ENCODE peak calls at places on chromosomes 2 and 18, in six cellular contexts. One of them, this sample, is unnamed.

GRCh38 chr2:128832946-128833560 is 514.4 kb upstream of the HS6ST1 start:
- DNase-seq in T-helper 2 cell: no peak
- DNase-seq in DMS79: peak; percentile 71
- DNase-seq in CD8-positive, alpha-beta T cell: no peak
- DNase-seq in GM04503: no peak
- DNase-seq in M059J: no peak
- DNase-seq in this sample: no peak

GRCh38 chr18:8908792-8909510 is 193.5 kb upstream of the NDUFV2 start:
- DNase-seq in T-helper 2 cell: no peak
- DNase-seq in DMS79: no peak
- DNase-seq in CD8-positive, alpha-beta T cell: no peak
- DNase-seq in GM04503: no peak
- DNase-seq in M059J: no peak
- DNase-seq in this sample: no peak

GRCh38 chr2:3605013-3605961 is 10.4 kb downstream of the COLEC11 start:
- DNase-seq in T-helper 2 cell: no peak
- DNase-seq in DMS79: no peak
- DNase-seq in CD8-positive, alpha-beta T cell: peak; percentile 46
- DNase-seq in GM04503: no peak
- DNase-seq in M059J: peak; percentile 55
- DNase-seq in this sample: no peak

GRCh38 chr18:74204543-74205152 is 56.3 kb downstream of the TIMM21 start:
- DNase-seq in T-helper 2 cell: no peak
- DNase-seq in DMS79: no peak
- DNase-seq in CD8-positive, alpha-beta T cell: no peak
- DNase-seq in GM04503: no peak
- DNase-seq in M059J: peak; percentile 55
- DNase-seq in this sample: no peak

GRCh38 chr2:239790721-239791120 is 234.4 kb downstream of the NDUFA10 start:
- DNase-seq in T-helper 2 cell: no peak
- DNase-seq in DMS79: no peak
- DNase-seq in CD8-positive, alpha-beta T cell: no peak
- DNase-seq in GM04503: no peak
- DNase-seq in M059J: no peak
- DNase-seq in this sample: peak; percentile 54

GRCh38 chr2:75497256-75497655 is 63.5 kb downstream of the EVA1A start:
- DNase-seq in T-helper 2 cell: no peak
- DNase-seq in DMS79: no peak
- DNase-seq in CD8-positive, alpha-beta T cell: no peak
- DNase-seq in GM04503: no peak
- DNase-seq in M059J: peak; percentile 45
- DNase-seq in this sample: no peak

GRCh38 chr2:207632575-207633492 is 7.6 kb upstream of the METTL21A start:
- DNase-seq in T-helper 2 cell: no peak
- DNase-seq in DMS79: no peak
- DNase-seq in CD8-positive, alpha-beta T cell: no peak
- DNase-seq in GM04503: no peak
- DNase-seq in M059J: peak; percentile 90
- DNase-seq in this sample: no peak

GRCh38 chr2:714005-714741 is 37.0 kb upstream of the TMEM18 start:
- DNase-seq in T-helper 2 cell: no peak
- DNase-seq in DMS79: peak; percentile 47
- DNase-seq in CD8-positive, alpha-beta T cell: no peak
- DNase-seq in GM04503: no peak
- DNase-seq in M059J: peak; percentile 52
- DNase-seq in this sample: no peak

GRCh38 chr2:207337234-207338219 is 171.8 kb upstream of the KLF7 start:
- DNase-seq in T-helper 2 cell: no peak
- DNase-seq in DMS79: no peak
- DNase-seq in CD8-positive, alpha-beta T cell: no peak
- DNase-seq in GM04503: no peak
- DNase-seq in M059J: peak; percentile 75
- DNase-seq in this sample: no peak

GRCh38 chr2:154827286-154827685 is 128.8 kb downstream of the KCNJ3 start:
- DNase-seq in T-helper 2 cell: no peak
- DNase-seq in DMS79: no peak
- DNase-seq in CD8-positive, alpha-beta T cell: no peak
- DNase-seq in GM04503: no peak
- DNase-seq in M059J: no peak
- DNase-seq in this sample: no peak

GRCh38 chr2:72527424-72527823 is 298.4 kb downstream of the EXOC6B start:
- DNase-seq in T-helper 2 cell: no peak
- DNase-seq in DMS79: no peak
- DNase-seq in CD8-positive, alpha-beta T cell: no peak
- DNase-seq in GM04503: no peak
- DNase-seq in M059J: no peak
- DNase-seq in this sample: no peak

GRCh38 chr18:58202406-58202730 is 158.3 kb downstream of the NEDD4L start:
- DNase-seq in T-helper 2 cell: no peak
- DNase-seq in DMS79: no peak
- DNase-seq in CD8-positive, alpha-beta T cell: no peak
- DNase-seq in GM04503: no peak
- DNase-seq in M059J: peak; percentile 91
- DNase-seq in this sample: no peak

GRCh38 chr2:42767899-42768705 is 4.2 kb upstream of the OXER1 start:
- DNase-seq in T-helper 2 cell: no peak
- DNase-seq in DMS79: no peak
- DNase-seq in CD8-positive, alpha-beta T cell: no peak
- DNase-seq in GM04503: no peak
- DNase-seq in M059J: peak; percentile 9
- DNase-seq in this sample: peak; percentile 66

GRCh38 chr2:190407662-190408537 is at the start of gene MFSD6:
- DNase-seq in T-helper 2 cell: peak; percentile 43
- DNase-seq in DMS79: peak; percentile 25
- DNase-seq in CD8-positive, alpha-beta T cell: peak; percentile 85
- DNase-seq in GM04503: no peak
- DNase-seq in M059J: peak; percentile 32
- DNase-seq in this sample: peak; percentile 89

GRCh38 chr2:166651080-166651675 is 157.1 kb upstream of the SCN7A start:
- DNase-seq in T-helper 2 cell: no peak
- DNase-seq in DMS79: no peak
- DNase-seq in CD8-positive, alpha-beta T cell: no peak
- DNase-seq in GM04503: no peak
- DNase-seq in M059J: no peak
- DNase-seq in this sample: no peak

This sample was measured in lower leg skin.